ENCODE peak calls at places on chromosomes 2 and 18, in seven cellular contexts. One of them, this sample, is unnamed.
A peak's percentile ranks its signal among the peaks of the same experiment; 100 is the strongest.

GRCh38 chr18:32902566-32903330 is 129.9 kb upstream of the KLHL14 start:
- DNase-seq in upper lobe of right lung: no peak
- DNase-seq in WTC11: no peak
- DNase-seq in prostate gland: no peak
- DNase-seq in lower lobe of right lung: no peak
- DNase-seq in CD8-positive, alpha-beta T cell: no peak
- DNase-seq in nephron progenitor cell: no peak
- DNase-seq in this sample: no peak

GRCh38 chr2:109736177-109736827 is 57.8 kb upstream of the RGPD5 start:
- DNase-seq in lower lobe of right lung: peak; percentile 61
- DNase-seq in prostate gland: peak; percentile 63
- DNase-seq in WTC11: peak; percentile 43
- DNase-seq in CD8-positive, alpha-beta T cell: peak; percentile 9
- DNase-seq in nephron progenitor cell: peak; percentile 43
- DNase-seq in upper lobe of right lung: peak; percentile 56
- DNase-seq in this sample: peak; percentile 54

GRCh38 chr2:201151127-201152074 is 31.5 kb upstream of the CASP10 start:
- DNase-seq in CD8-positive, alpha-beta T cell: no peak
- DNase-seq in lower lobe of right lung: no peak
- DNase-seq in WTC11: no peak
- DNase-seq in nephron progenitor cell: no peak
- DNase-seq in upper lobe of right lung: no peak
- DNase-seq in prostate gland: no peak
- DNase-seq in this sample: no peak

GRCh38 chr2:141630531-141630930 is 500.3 kb downstream of the LRP1B start:
- DNase-seq in lower lobe of right lung: no peak
- DNase-seq in CD8-positive, alpha-beta T cell: no peak
- DNase-seq in WTC11: no peak
- DNase-seq in prostate gland: no peak
- DNase-seq in upper lobe of right lung: no peak
- DNase-seq in nephron progenitor cell: no peak
- DNase-seq in this sample: no peak

GRCh38 chr2:130728007-130728454 is 839 bp upstream of the GPR148 start:
- DNase-seq in CD8-positive, alpha-beta T cell: peak; percentile 30
- DNase-seq in WTC11: peak; percentile 20
- DNase-seq in upper lobe of right lung: no peak
- DNase-seq in lower lobe of right lung: no peak
- DNase-seq in nephron progenitor cell: no peak
- DNase-seq in prostate gland: no peak
- DNase-seq in this sample: no peak

GRCh38 chr2:239263937-239264837 is 136.6 kb downstream of the HDAC4 start:
- DNase-seq in upper lobe of right lung: peak; percentile 61
- DNase-seq in nephron progenitor cell: no peak
- DNase-seq in WTC11: no peak
- DNase-seq in CD8-positive, alpha-beta T cell: peak; percentile 41
- DNase-seq in lower lobe of right lung: no peak
- DNase-seq in prostate gland: no peak
- DNase-seq in this sample: no peak

GRCh38 chr2:202149155-202149762 is 76.2 kb downstream of the KIAA2012 start:
- DNase-seq in prostate gland: peak; percentile 14
- DNase-seq in nephron progenitor cell: peak; percentile 41
- DNase-seq in CD8-positive, alpha-beta T cell: no peak
- DNase-seq in lower lobe of right lung: no peak
- DNase-seq in WTC11: peak; percentile 16
- DNase-seq in upper lobe of right lung: no peak
- DNase-seq in this sample: no peak

GRCh38 chr2:174412256-174412655 is 16.7 kb downstream of the SCRN3 start:
- DNase-seq in upper lobe of right lung: no peak
- DNase-seq in prostate gland: no peak
- DNase-seq in CD8-positive, alpha-beta T cell: no peak
- DNase-seq in WTC11: no peak
- DNase-seq in lower lobe of right lung: no peak
- DNase-seq in nephron progenitor cell: no peak
- DNase-seq in this sample: no peak

GRCh38 chr2:45191972-45192371 is 182.7 kb upstream of the SIX2 start:
- DNase-seq in upper lobe of right lung: no peak
- DNase-seq in WTC11: no peak
- DNase-seq in CD8-positive, alpha-beta T cell: no peak
- DNase-seq in lower lobe of right lung: no peak
- DNase-seq in prostate gland: no peak
- DNase-seq in nephron progenitor cell: no peak
- DNase-seq in this sample: no peak

GRCh38 chr2:73035899-73036778 is 35.4 kb downstream of the SFXN5 start:
- DNase-seq in upper lobe of right lung: no peak
- DNase-seq in lower lobe of right lung: no peak
- DNase-seq in prostate gland: no peak
- DNase-seq in nephron progenitor cell: no peak
- DNase-seq in WTC11: peak; percentile 53
- DNase-seq in CD8-positive, alpha-beta T cell: no peak
- DNase-seq in this sample: no peak

GRCh38 chr18:5868218-5868904 is 27.0 kb downstream of the TMEM200C start:
- DNase-seq in upper lobe of right lung: no peak
- DNase-seq in WTC11: peak; percentile 79
- DNase-seq in CD8-positive, alpha-beta T cell: no peak
- DNase-seq in prostate gland: peak; percentile 60
- DNase-seq in lower lobe of right lung: peak; percentile 59
- DNase-seq in nephron progenitor cell: peak; percentile 82
- DNase-seq in this sample: peak; percentile 82

GRCh38 chr18:596288-596881 is 403 bp upstream of the CLUL1 start:
- DNase-seq in prostate gland: peak; percentile 84
- DNase-seq in WTC11: peak; percentile 77
- DNase-seq in upper lobe of right lung: no peak
- DNase-seq in nephron progenitor cell: peak; percentile 81
- DNase-seq in lower lobe of right lung: no peak
- DNase-seq in CD8-positive, alpha-beta T cell: peak; percentile 66
- DNase-seq in this sample: no peak

GRCh38 chr2:209614630-209615369 is 156.8 kb upstream of the UNC80 start:
- DNase-seq in upper lobe of right lung: no peak
- DNase-seq in nephron progenitor cell: no peak
- DNase-seq in prostate gland: no peak
- DNase-seq in lower lobe of right lung: no peak
- DNase-seq in CD8-positive, alpha-beta T cell: no peak
- DNase-seq in WTC11: peak; percentile 31
- DNase-seq in this sample: no peak

GRCh38 chr2:228628682-228629081 is 447.2 kb upstream of the SPHKAP start:
- DNase-seq in CD8-positive, alpha-beta T cell: no peak
- DNase-seq in WTC11: no peak
- DNase-seq in prostate gland: no peak
- DNase-seq in lower lobe of right lung: no peak
- DNase-seq in upper lobe of right lung: no peak
- DNase-seq in nephron progenitor cell: no peak
- DNase-seq in this sample: no peak

GRCh38 chr2:148989882-148990493 is 48.5 kb upstream of the LYPD6B start:
- DNase-seq in upper lobe of right lung: no peak
- DNase-seq in CD8-positive, alpha-beta T cell: peak; percentile 45
- DNase-seq in lower lobe of right lung: no peak
- DNase-seq in WTC11: peak; percentile 41
- DNase-seq in prostate gland: peak; percentile 71
- DNase-seq in nephron progenitor cell: peak; percentile 50
- DNase-seq in this sample: peak; percentile 46

GRCh38 chr2:61853086-61853847 is 593 bp downstream of the FAM161A start:
- DNase-seq in nephron progenitor cell: peak; percentile 2
- DNase-seq in CD8-positive, alpha-beta T cell: no peak
- DNase-seq in upper lobe of right lung: peak; percentile 87
- DNase-seq in WTC11: no peak
- DNase-seq in prostate gland: peak; percentile 68
- DNase-seq in lower lobe of right lung: no peak
- DNase-seq in this sample: no peak

GRCh38 chr2:130882111-130882510 is 45.4 kb downstream of the ARHGEF4 start:
- DNase-seq in WTC11: no peak
- DNase-seq in nephron progenitor cell: no peak
- DNase-seq in lower lobe of right lung: no peak
- DNase-seq in CD8-positive, alpha-beta T cell: no peak
- DNase-seq in upper lobe of right lung: no peak
- DNase-seq in prostate gland: no peak
- DNase-seq in this sample: no peak

GRCh38 chr2:68807821-68808266 is 63.4 kb downstream of the BMP10 start:
- DNase-seq in lower lobe of right lung: peak; percentile 60
- DNase-seq in upper lobe of right lung: peak; percentile 65
- DNase-seq in prostate gland: peak; percentile 88
- DNase-seq in nephron progenitor cell: no peak
- DNase-seq in CD8-positive, alpha-beta T cell: no peak
- DNase-seq in WTC11: no peak
- DNase-seq in this sample: no peak

GRCh38 chr2:5330961-5331360 is 361.2 kb upstream of the SOX11 start:
- DNase-seq in prostate gland: no peak
- DNase-seq in WTC11: no peak
- DNase-seq in CD8-positive, alpha-beta T cell: no peak
- DNase-seq in upper lobe of right lung: no peak
- DNase-seq in nephron progenitor cell: no peak
- DNase-seq in lower lobe of right lung: no peak
- DNase-seq in this sample: no peak

GRCh38 chr18:26545335-26545734 is 3.0 kb downstream of the KCTD1 start:
- DNase-seq in CD8-positive, alpha-beta T cell: no peak
- DNase-seq in nephron progenitor cell: no peak
- DNase-seq in lower lobe of right lung: no peak
- DNase-seq in upper lobe of right lung: no peak
- DNase-seq in WTC11: no peak
- DNase-seq in prostate gland: no peak
- DNase-seq in this sample: no peak

GRCh38 chr2:219684721-219685689 is 57.6 kb downstream of the SLC4A3 start:
- DNase-seq in upper lobe of right lung: peak; percentile 86
- DNase-seq in CD8-positive, alpha-beta T cell: peak; percentile 29
- DNase-seq in nephron progenitor cell: peak; percentile 53
- DNase-seq in lower lobe of right lung: peak; percentile 78
- DNase-seq in prostate gland: peak; percentile 89
- DNase-seq in WTC11: peak; percentile 74
- DNase-seq in this sample: peak; percentile 22

GRCh38 chr2:102724553-102724952 is 37.3 kb upstream of the TMEM182 start:
- DNase-seq in prostate gland: no peak
- DNase-seq in nephron progenitor cell: no peak
- DNase-seq in lower lobe of right lung: no peak
- DNase-seq in WTC11: no peak
- DNase-seq in upper lobe of right lung: no peak
- DNase-seq in CD8-positive, alpha-beta T cell: no peak
- DNase-seq in this sample: no peak

GRCh38 chr2:132496566-132496965 is 80.0 kb downstream of the GPR39 start:
- DNase-seq in lower lobe of right lung: no peak
- DNase-seq in nephron progenitor cell: no peak
- DNase-seq in CD8-positive, alpha-beta T cell: no peak
- DNase-seq in WTC11: no peak
- DNase-seq in upper lobe of right lung: no peak
- DNase-seq in prostate gland: no peak
- DNase-seq in this sample: no peak

GRCh38 chr2:224284134-224284946 is 117.6 kb downstream of the FAM124B start:
- DNase-seq in lower lobe of right lung: no peak
- DNase-seq in CD8-positive, alpha-beta T cell: peak; percentile 29
- DNase-seq in prostate gland: peak; percentile 24
- DNase-seq in WTC11: peak; percentile 23
- DNase-seq in nephron progenitor cell: peak; percentile 27
- DNase-seq in upper lobe of right lung: no peak
- DNase-seq in this sample: no peak

GRCh38 chr2:220104871-220105351 is 477.5 kb downstream of the SLC4A3 start:
- DNase-seq in WTC11: peak; percentile 12
- DNase-seq in lower lobe of right lung: no peak
- DNase-seq in prostate gland: no peak
- DNase-seq in CD8-positive, alpha-beta T cell: no peak
- DNase-seq in nephron progenitor cell: peak; percentile 46
- DNase-seq in upper lobe of right lung: no peak
- DNase-seq in this sample: peak; percentile 51

GRCh38 chr2:95314964-95315611 is 17.9 kb downstream of the KCNIP3 start:
- DNase-seq in prostate gland: peak; percentile 59
- DNase-seq in CD8-positive, alpha-beta T cell: no peak
- DNase-seq in nephron progenitor cell: peak; percentile 47
- DNase-seq in lower lobe of right lung: no peak
- DNase-seq in WTC11: peak; percentile 71
- DNase-seq in upper lobe of right lung: no peak
- DNase-seq in this sample: peak; percentile 66
- TF ChIP-seq CTCF in prostate gland: peak; percentile 73
- TF ChIP-seq CTCF in CD8-positive, alpha-beta T cell: no peak
- TF ChIP-seq CTCF in nephron progenitor cell: peak; percentile 51
- TF ChIP-seq CTCF in lower lobe of right lung: peak; percentile 62
- TF ChIP-seq CTCF in WTC11: peak; percentile 68
- TF ChIP-seq CTCF in upper lobe of right lung: peak; percentile 61
- TF ChIP-seq CTCF in this sample: peak; percentile 64

GRCh38 chr2:237602409-237602808 is 11.9 kb upstream of the RAB17 start:
- DNase-seq in CD8-positive, alpha-beta T cell: no peak
- DNase-seq in lower lobe of right lung: no peak
- DNase-seq in prostate gland: no peak
- DNase-seq in upper lobe of right lung: no peak
- DNase-seq in nephron progenitor cell: no peak
- DNase-seq in WTC11: no peak
- DNase-seq in this sample: no peak

GRCh38 chr2:237604960-237605359 is 14.4 kb upstream of the RAB17 start:
- DNase-seq in upper lobe of right lung: no peak
- DNase-seq in lower lobe of right lung: no peak
- DNase-seq in nephron progenitor cell: no peak
- DNase-seq in WTC11: no peak
- DNase-seq in prostate gland: no peak
- DNase-seq in CD8-positive, alpha-beta T cell: no peak
- DNase-seq in this sample: no peak

GRCh38 chr2:237603718-237604362 is 13.3 kb upstream of the RAB17 start:
- DNase-seq in nephron progenitor cell: no peak
- DNase-seq in lower lobe of right lung: no peak
- DNase-seq in upper lobe of right lung: no peak
- DNase-seq in prostate gland: no peak
- DNase-seq in WTC11: no peak
- DNase-seq in CD8-positive, alpha-beta T cell: peak; percentile 65
- DNase-seq in this sample: peak; percentile 49

GRCh38 chr2:237603049-237603717 is 12.6 kb upstream of the RAB17 start:
- DNase-seq in upper lobe of right lung: no peak
- DNase-seq in nephron progenitor cell: no peak
- DNase-seq in WTC11: no peak
- DNase-seq in prostate gland: no peak
- DNase-seq in CD8-positive, alpha-beta T cell: no peak
- DNase-seq in lower lobe of right lung: no peak
- DNase-seq in this sample: no peak

GRCh38 chr2:237604391-237604790 is 13.9 kb upstream of the RAB17 start:
- DNase-seq in nephron progenitor cell: no peak
- DNase-seq in lower lobe of right lung: no peak
- DNase-seq in CD8-positive, alpha-beta T cell: no peak
- DNase-seq in WTC11: no peak
- DNase-seq in upper lobe of right lung: no peak
- DNase-seq in prostate gland: no peak
- DNase-seq in this sample: no peak
- TF ChIP-seq CTCF in nephron progenitor cell: no peak
- TF ChIP-seq CTCF in lower lobe of right lung: no peak
- TF ChIP-seq CTCF in CD8-positive, alpha-beta T cell: no peak
- TF ChIP-seq CTCF in WTC11: no peak
- TF ChIP-seq CTCF in upper lobe of right lung: no peak
- TF ChIP-seq CTCF in prostate gland: no peak
- TF ChIP-seq CTCF in this sample: no peak

DNA sequence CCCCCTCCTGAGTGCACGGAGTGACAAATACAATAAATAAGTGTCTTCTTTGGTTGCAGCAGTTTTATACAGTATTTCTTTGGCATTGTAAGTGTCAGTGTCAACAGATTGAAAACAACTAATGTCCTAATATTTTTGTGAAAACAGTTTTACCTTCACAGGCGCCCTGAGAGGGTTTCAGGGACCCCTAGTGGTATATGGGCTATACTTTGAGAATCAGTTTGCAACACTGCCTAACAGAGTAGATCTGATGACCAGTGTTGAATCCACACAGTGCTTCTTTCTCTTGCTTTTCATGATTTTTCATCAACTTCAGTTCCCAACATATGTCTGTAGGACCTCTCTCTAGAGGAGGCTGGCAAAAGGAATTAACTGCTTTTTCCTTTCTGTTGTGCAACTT is 162.2 kb downstream of the PRPF40A start:
- DNase-seq in nephron progenitor cell: no peak
- DNase-seq in lower lobe of right lung: no peak
- DNase-seq in CD8-positive, alpha-beta T cell: no peak
- DNase-seq in WTC11: no peak
- DNase-seq in prostate gland: no peak
- DNase-seq in upper lobe of right lung: no peak
- DNase-seq in this sample: no peak
- TF ChIP-seq CTCF in nephron progenitor cell: peak; percentile 38
- TF ChIP-seq CTCF in lower lobe of right lung: no peak
- TF ChIP-seq CTCF in CD8-positive, alpha-beta T cell: no peak
- TF ChIP-seq CTCF in WTC11: no peak
- TF ChIP-seq CTCF in prostate gland: no peak
- TF ChIP-seq CTCF in upper lobe of right lung: peak; percentile 14
- TF ChIP-seq CTCF in this sample: no peak

GRCh38 chr2:98269274-98269673 is 77.0 kb upstream of the CNGA3 start:
- DNase-seq in lower lobe of right lung: no peak
- DNase-seq in WTC11: no peak
- DNase-seq in CD8-positive, alpha-beta T cell: no peak
- DNase-seq in upper lobe of right lung: no peak
- DNase-seq in prostate gland: peak; percentile 43
- DNase-seq in nephron progenitor cell: no peak
- DNase-seq in this sample: peak; percentile 59
- TF ChIP-seq CTCF in lower lobe of right lung: peak; percentile 65
- TF ChIP-seq CTCF in WTC11: peak; percentile 62
- TF ChIP-seq CTCF in CD8-positive, alpha-beta T cell: no peak
- TF ChIP-seq CTCF in upper lobe of right lung: peak; percentile 74
- TF ChIP-seq CTCF in prostate gland: no peak
- TF ChIP-seq CTCF in nephron progenitor cell: peak; percentile 38
- TF ChIP-seq CTCF in this sample: peak; percentile 83

This sample was measured in endothelial cell.